ENCODE peak calls at places on chromosome 6, in six cellular contexts. F is Panc1, P is H1, T is transverse colon, X is esophagus muscularis mucosa, K is spleen. A is an unnamed sample.

GRCh38 chr6:141688916-141689315 is 443.8 kb upstream of the GJE1 start:
- DNase-seq in P (no peak), K (no peak), X (no peak), T (no peak), F (no peak), A (no peak)

GRCh38 chr6:125753218-125753936 is 3.9 kb downstream of the HEY2 start:
- DNase-seq in P (no peak), K (no peak), T (no peak), X (no peak), F (no peak), A (no peak)

GRCh38 chr6:44051516-44051915 is 75.7 kb downstream of the MRPL14 start:
- DNase-seq in T (no peak), F (no peak), K (no peak), X (no peak), P (no peak), A (no peak)

GRCh38 chr6:108408453-108408852 is 113.6 kb downstream of the AFG1L start:
- DNase-seq in K (no peak), F (no peak), X (no peak), T (no peak), P (no peak), A (no peak)

GRCh38 chr6:85662251-85662650 is 19.6 kb upstream of the SYNCRIP start:
- DNase-seq in X (no peak), F (no peak), K (no peak), P (no peak), T (no peak), A (no peak)

GRCh38 chr6:14228571-14228970 is 111.0 kb downstream of the CD83 start:
- DNase-seq in X (no peak), P (no peak), K (no peak), F (no peak), T (no peak), A (no peak)

GRCh38 chr6:8191629-8192028 is 89.3 kb upstream of the EEF1E1 start:
- DNase-seq in K (no peak), T (no peak), P (no peak), F (no peak), X (no peak), A (no peak)

GRCh38 chr6:89999995-90000825 is 105.9 kb downstream of the GJA10 start:
- DNase-seq in X (no peak), K (no peak), P (no peak), F (no peak), T (no peak), A (no peak)

GRCh38 chr6:75291331-75291730 is 6.7 kb upstream of the TMEM30A start:
- DNase-seq in F (no peak), K (no peak), T (no peak), X (no peak), P (no peak), A (no peak)

GRCh38 chr6:33728438-33728837 is 16.9 kb upstream of the UQCC2 start:
- DNase-seq in K (no peak), X (no peak), F (no peak), P (no peak), T (no peak), A (no peak)

GRCh38 chr6:157891544-157892362 is 68.7 kb downstream of the SNX9 start:
- DNase-seq in K (no peak), P (no peak), T (no peak), X (no peak), F (no peak), A (no peak)

GRCh38 chr6:167907837-167908681 is 81.3 kb downstream of the AFDN start:
- DNase-seq in X (no peak), P (no peak), T (peak; percentile 38), F (no peak), K (no peak), A (no peak)

GRCh38 chr6:6556738-6557503 is 31.6 kb upstream of the LY86 start:
- DNase-seq in X (no peak), F (no peak), P (peak; percentile 77), K (no peak), T (peak; percentile 32), A (peak; percentile 37)

GRCh38 chr6:69279805-69280204 is 517.0 kb downstream of the LMBRD1 start:
- DNase-seq in F (no peak), K (no peak), P (no peak), X (no peak), T (no peak), A (no peak)

GRCh38 chr6:80223743-80224212 is 117.3 kb downstream of the BCKDHB start:
- DNase-seq in X (no peak), P (no peak), T (no peak), F (no peak), K (no peak), A (no peak)

GRCh38 chr6:80227545-80227944 is 121.1 kb downstream of the BCKDHB start:
- DNase-seq in T (no peak), X (no peak), P (no peak), F (no peak), K (no peak), A (no peak)

GRCh38 chr6:80226156-80226555 is 119.7 kb downstream of the BCKDHB start:
- DNase-seq in F (no peak), P (no peak), T (no peak), K (no peak), X (no peak), A (no peak)

DNA sequence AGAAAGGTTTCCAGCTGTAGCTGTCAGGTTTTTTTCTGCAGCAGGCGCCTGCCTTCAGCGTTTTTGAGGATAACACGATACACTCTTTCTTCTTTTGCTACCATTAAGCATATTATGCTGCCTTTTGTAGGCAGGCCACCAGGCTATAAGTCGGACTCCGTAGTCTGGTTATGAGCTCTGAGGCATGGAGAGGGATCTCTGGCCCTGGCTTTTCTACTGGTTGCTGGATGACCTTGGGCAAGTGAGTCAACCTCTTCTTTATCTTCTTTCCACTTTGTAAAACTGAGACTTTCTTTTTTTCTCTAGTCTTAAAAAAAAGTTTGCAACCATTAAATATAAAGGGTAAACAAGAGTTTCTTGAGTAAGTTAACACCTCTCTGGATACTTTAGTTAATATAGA is 120.2 kb downstream of the BCKDHB start:
- DNase-seq in K (no peak), F (no peak), P (no peak), T (no peak), X (no peak), A (no peak)
- H3K4me3 ChIP-seq in K (no peak overlapping the region), F (no peak overlapping the region), P (no peak overlapping the region), T (no peak overlapping the region), X (no peak overlapping the region), A (no peak overlapping the region)

GRCh38 chr6:27478706-27479318 is 5.9 kb upstream of the ZNF184 start:
- DNase-seq in X (peak; percentile 98), K (peak; percentile 92), T (peak; percentile 92), F (peak; percentile 92), P (peak; percentile 92), A (peak; percentile 94)
- TF ChIP-seq POLR2AphosphoS5 in X (no peak), K (no peak), T (peak; percentile 55), F (peak; percentile 68), P (no peak), A (no peak)

GRCh38 chr6:129709909-129710721 is at the start of gene ARHGAP18:
- DNase-seq in X (peak; percentile 96), P (peak; percentile 86), T (peak; percentile 96), K (peak; percentile 95), F (peak; percentile 72), A (peak; percentile 97)
- H3K4me3 ChIP-seq in X (peak within 1 kb of the TSS; percentile 51), P (peak within 1 kb of the TSS; percentile 46), T (peak within 1 kb of the TSS; percentile 49), K (peak within 1 kb of the TSS; percentile 27), F (peak within 1 kb of the TSS; percentile 72), A (peak within 1 kb of the TSS; percentile 67)

DNA sequence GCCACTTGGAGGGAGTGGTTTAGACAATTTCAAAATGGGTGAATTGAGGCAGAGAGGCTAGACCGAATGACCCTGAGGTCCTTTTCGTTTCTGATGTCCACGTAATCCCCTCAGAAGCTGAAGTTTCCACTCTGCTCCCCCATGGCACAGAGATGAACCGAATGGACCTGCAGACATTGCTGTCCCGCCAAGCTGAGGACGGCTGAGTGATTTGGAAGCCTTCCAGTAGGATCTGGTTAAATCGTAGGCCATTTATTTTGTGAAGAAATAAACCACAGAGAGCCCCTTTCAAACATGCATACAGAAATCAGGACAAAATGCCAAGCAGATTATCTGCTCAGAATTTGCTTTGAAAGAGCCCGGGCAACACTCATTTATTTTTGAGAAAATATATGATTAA is 77.7 kb downstream of the PKHD1 start:
- DNase-seq in K (no peak), X (no peak), T (no peak), F (no peak), P (no peak), A (no peak)
- TF ChIP-seq POLR2AphosphoS5 in K (no peak), X (no peak), T (no peak), F (no peak), P (no peak), A (no peak)

A was measured in upper lobe of left lung.